ENCODE peak calls at places on chromosomes 3 and 15, in seven cellular contexts. One of them, this sample, is unnamed. For H3K9me3, the result is how much of the 10 kb centered on the place peaks cover.

GRCh38 chr15:73802336-73803105 is 49.4 kb upstream of the INSYN1 start:
- DNase-seq in heart right ventricle: peak
- DNase-seq in adrenal gland: no peak
- DNase-seq in GM12878: no peak
- DNase-seq in sigmoid colon: peak
- DNase-seq in CD8-positive, alpha-beta memory T cell: no peak
- DNase-seq in GM23248: no peak
- DNase-seq in this sample: no peak

GRCh38 chr15:80864666-80865065 is 85.5 kb downstream of the CEMIP start:
- DNase-seq in heart right ventricle: no peak
- DNase-seq in adrenal gland: no peak
- DNase-seq in GM12878: no peak
- DNase-seq in sigmoid colon: no peak
- DNase-seq in CD8-positive, alpha-beta memory T cell: no peak
- DNase-seq in GM23248: no peak
- DNase-seq in this sample: no peak

GRCh38 chr3:38168988-38169363 is 3.6 kb downstream of the OXSR1 start:
- DNase-seq in heart right ventricle: no peak
- DNase-seq in adrenal gland: no peak
- DNase-seq in GM12878: no peak
- DNase-seq in sigmoid colon: no peak
- DNase-seq in CD8-positive, alpha-beta memory T cell: no peak
- DNase-seq in GM23248: peak
- DNase-seq in this sample: no peak

GRCh38 chr3:166531730-166532129 is 694.5 kb upstream of the BCHE start:
- DNase-seq in heart right ventricle: no peak
- DNase-seq in adrenal gland: no peak
- DNase-seq in GM12878: no peak
- DNase-seq in sigmoid colon: no peak
- DNase-seq in CD8-positive, alpha-beta memory T cell: no peak
- DNase-seq in GM23248: no peak
- DNase-seq in this sample: no peak

GRCh38 chr3:10274601-10275000 is 18.1 kb downstream of the GHRL start:
- DNase-seq in heart right ventricle: no peak
- DNase-seq in adrenal gland: no peak
- DNase-seq in GM12878: no peak
- DNase-seq in sigmoid colon: no peak
- DNase-seq in CD8-positive, alpha-beta memory T cell: no peak
- DNase-seq in GM23248: no peak
- DNase-seq in this sample: no peak

GRCh38 chr3:45082139-45082538 is 56.0 kb downstream of the CLEC3B start:
- DNase-seq in heart right ventricle: no peak
- DNase-seq in adrenal gland: no peak
- DNase-seq in GM12878: no peak
- DNase-seq in sigmoid colon: no peak
- DNase-seq in CD8-positive, alpha-beta memory T cell: no peak
- DNase-seq in GM23248: peak
- DNase-seq in this sample: no peak

GRCh38 chr15:66864871-66865281 is 162.8 kb downstream of the SMAD6 start:
- DNase-seq in heart right ventricle: no peak
- DNase-seq in adrenal gland: no peak
- DNase-seq in GM12878: no peak
- DNase-seq in sigmoid colon: peak
- DNase-seq in CD8-positive, alpha-beta memory T cell: no peak
- DNase-seq in GM23248: no peak
- DNase-seq in this sample: no peak

GRCh38 chr3:48119495-48120193 is 68.6 kb downstream of the CDC25A start:
- DNase-seq in heart right ventricle: peak
- DNase-seq in adrenal gland: peak
- DNase-seq in GM12878: no peak
- DNase-seq in sigmoid colon: peak
- DNase-seq in CD8-positive, alpha-beta memory T cell: no peak
- DNase-seq in GM23248: peak
- DNase-seq in this sample: peak

GRCh38 chr15:52328680-52329079 is 33.1 kb upstream of the MYO5C start:
- DNase-seq in heart right ventricle: no peak
- DNase-seq in adrenal gland: no peak
- DNase-seq in GM12878: no peak
- DNase-seq in sigmoid colon: no peak
- DNase-seq in CD8-positive, alpha-beta memory T cell: no peak
- DNase-seq in GM23248: no peak
- DNase-seq in this sample: no peak

GRCh38 chr3:36405193-36405592 is 24.9 kb downstream of the STAC start:
- DNase-seq in heart right ventricle: no peak
- DNase-seq in adrenal gland: no peak
- DNase-seq in GM12878: no peak
- DNase-seq in sigmoid colon: no peak
- DNase-seq in CD8-positive, alpha-beta memory T cell: no peak
- DNase-seq in GM23248: peak
- DNase-seq in this sample: no peak

GRCh38 chr3:53134631-53135232 is 4.5 kb upstream of the RFT1 start:
- DNase-seq in heart right ventricle: peak
- DNase-seq in adrenal gland: peak
- DNase-seq in GM12878: no peak
- DNase-seq in sigmoid colon: peak
- DNase-seq in CD8-positive, alpha-beta memory T cell: peak
- DNase-seq in GM23248: peak
- DNase-seq in this sample: peak

GRCh38 chr15:88871313-88871712 is 24.0 kb downstream of the HAPLN3 start:
- DNase-seq in heart right ventricle: no peak
- DNase-seq in adrenal gland: no peak
- DNase-seq in GM12878: no peak
- DNase-seq in sigmoid colon: no peak
- DNase-seq in CD8-positive, alpha-beta memory T cell: no peak
- DNase-seq in GM23248: no peak
- DNase-seq in this sample: no peak

GRCh38 chr3:185932213-185932612 is 5.6 kb downstream of the TRA2B start:
- DNase-seq in heart right ventricle: no peak
- DNase-seq in adrenal gland: no peak
- DNase-seq in GM12878: no peak
- DNase-seq in sigmoid colon: no peak
- DNase-seq in CD8-positive, alpha-beta memory T cell: no peak
- DNase-seq in GM23248: peak
- DNase-seq in this sample: no peak

GRCh38 chr3:82363131-82363530 is 601.7 kb upstream of the GBE1 start:
- DNase-seq in heart right ventricle: no peak
- DNase-seq in adrenal gland: no peak
- DNase-seq in GM12878: no peak
- DNase-seq in sigmoid colon: no peak
- DNase-seq in CD8-positive, alpha-beta memory T cell: no peak
- DNase-seq in GM23248: no peak
- DNase-seq in this sample: no peak

GRCh38 chr3:144995856-144996255 is 1024.2 kb downstream of the DIPK2A start:
- DNase-seq in heart right ventricle: no peak
- DNase-seq in adrenal gland: no peak
- DNase-seq in GM12878: no peak
- DNase-seq in sigmoid colon: no peak
- DNase-seq in CD8-positive, alpha-beta memory T cell: no peak
- DNase-seq in GM23248: no peak
- DNase-seq in this sample: no peak

GRCh38 chr3:189914799-189915198 is 205.9 kb downstream of the P3H2 start:
- DNase-seq in heart right ventricle: no peak
- DNase-seq in adrenal gland: peak
- DNase-seq in GM12878: no peak
- DNase-seq in sigmoid colon: no peak
- DNase-seq in CD8-positive, alpha-beta memory T cell: no peak
- DNase-seq in GM23248: peak
- DNase-seq in this sample: no peak

DNA sequence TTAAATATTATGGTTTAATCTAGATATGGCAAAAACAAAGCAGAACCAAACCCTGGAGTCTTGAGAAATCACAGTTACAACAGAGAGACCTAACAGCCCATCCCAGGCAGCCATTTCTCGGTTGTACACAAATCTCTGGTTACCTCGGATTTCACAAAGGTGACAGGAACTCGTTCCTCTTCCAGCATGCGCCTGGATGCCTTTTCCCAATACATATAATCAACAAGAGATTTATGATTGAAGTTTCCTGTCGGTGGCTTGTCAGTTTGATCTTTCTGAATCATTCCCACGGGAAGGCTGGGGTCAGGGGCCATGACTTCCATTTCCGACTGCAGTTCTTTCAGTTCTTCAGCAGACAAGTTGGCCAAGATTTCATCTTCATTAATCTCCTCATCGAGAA is 445 bp downstream of the LMOD3 start:
- DNase-seq in heart right ventricle: peak
- DNase-seq in adrenal gland: no peak
- DNase-seq in GM12878: no peak
- DNase-seq in sigmoid colon: no peak
- DNase-seq in CD8-positive, alpha-beta memory T cell: no peak
- DNase-seq in GM23248: no peak
- DNase-seq in this sample: no peak
- H3K4me3 ChIP-seq in heart right ventricle: peak
- H3K4me3 ChIP-seq in adrenal gland: no peak
- H3K4me3 ChIP-seq in GM12878: no peak
- H3K4me3 ChIP-seq in sigmoid colon: no peak
- H3K4me3 ChIP-seq in CD8-positive, alpha-beta memory T cell: no peak
- H3K4me3 ChIP-seq in GM23248: no peak
- H3K4me3 ChIP-seq in this sample: no peak

DNA sequence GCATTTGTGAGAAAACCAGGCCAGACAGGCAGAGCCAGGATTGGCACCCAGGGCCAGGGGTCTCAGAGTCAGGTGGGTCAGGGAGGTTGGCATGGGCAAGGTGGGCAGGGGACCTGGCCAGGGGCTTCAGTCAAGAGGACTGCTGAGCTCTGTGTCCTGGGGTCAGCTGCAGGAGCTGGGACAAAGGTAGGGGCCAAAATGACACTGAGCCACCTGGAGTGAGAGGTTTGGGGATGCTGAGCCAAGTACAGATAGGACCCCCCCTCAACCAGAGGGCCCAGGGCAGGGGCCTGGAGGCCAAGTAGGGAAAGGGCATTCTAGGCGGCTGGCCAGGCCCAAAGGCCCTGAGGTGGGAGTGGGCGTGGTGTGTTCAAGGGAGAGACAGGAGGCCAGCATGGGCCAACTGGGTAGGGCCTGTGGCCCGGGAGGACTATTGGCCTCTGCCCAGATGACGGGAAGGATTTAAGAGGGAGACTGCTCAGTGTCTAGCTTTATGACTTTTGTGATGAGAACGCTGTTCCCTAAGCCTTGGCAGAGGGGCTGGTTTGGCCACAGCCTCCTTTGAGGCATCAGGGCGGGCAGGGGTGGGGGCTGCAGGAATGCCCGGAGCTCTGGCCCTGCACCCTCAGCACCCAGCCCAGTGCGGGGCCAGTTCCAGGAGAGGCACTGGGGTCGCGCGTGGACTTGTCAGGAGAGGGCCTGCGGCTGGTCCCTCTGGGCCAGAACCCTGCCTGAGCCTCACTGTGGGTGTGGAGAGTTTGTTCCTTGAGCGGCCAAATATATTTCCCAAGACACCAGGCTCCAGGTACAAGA is 3.1 kb downstream of the CFAP100 start:
- DNase-seq in heart right ventricle: no peak
- DNase-seq in adrenal gland: no peak
- DNase-seq in GM12878: no peak
- DNase-seq in sigmoid colon: peak
- DNase-seq in CD8-positive, alpha-beta memory T cell: no peak
- DNase-seq in GM23248: no peak
- DNase-seq in this sample: no peak
- H3K9me3 ChIP-seq in heart right ventricle: under half
- H3K9me3 ChIP-seq in adrenal gland: under half
- H3K9me3 ChIP-seq in GM12878: under half
- H3K9me3 ChIP-seq in sigmoid colon: under half
- H3K9me3 ChIP-seq in CD8-positive, alpha-beta memory T cell: under half
- H3K9me3 ChIP-seq in GM23248: under half
- H3K9me3 ChIP-seq in this sample: under half

GRCh38 chr3:137642831-137643230 is 121.3 kb upstream of the SOX14 start:
- DNase-seq in heart right ventricle: no peak
- DNase-seq in adrenal gland: peak
- DNase-seq in GM12878: no peak
- DNase-seq in sigmoid colon: no peak
- DNase-seq in CD8-positive, alpha-beta memory T cell: no peak
- DNase-seq in GM23248: peak
- DNase-seq in this sample: peak
- H3K4me3 ChIP-seq in heart right ventricle: no peak
- H3K4me3 ChIP-seq in adrenal gland: no peak
- H3K4me3 ChIP-seq in GM12878: no peak
- H3K4me3 ChIP-seq in sigmoid colon: no peak
- H3K4me3 ChIP-seq in CD8-positive, alpha-beta memory T cell: no peak
- H3K4me3 ChIP-seq in GM23248: no peak
- H3K4me3 ChIP-seq in this sample: no peak

GRCh38 chr3:198108756-198109155 is 148.7 kb downstream of the LMLN start:
- DNase-seq in heart right ventricle: no peak
- DNase-seq in adrenal gland: no peak
- DNase-seq in GM12878: no peak
- DNase-seq in sigmoid colon: no peak
- DNase-seq in CD8-positive, alpha-beta memory T cell: no peak
- DNase-seq in GM23248: no peak
- DNase-seq in this sample: no peak
- H3K9me3 ChIP-seq in heart right ventricle: under half
- H3K9me3 ChIP-seq in adrenal gland: under half
- H3K9me3 ChIP-seq in GM12878: under half
- H3K9me3 ChIP-seq in sigmoid colon: under half
- H3K9me3 ChIP-seq in CD8-positive, alpha-beta memory T cell: under half
- H3K9me3 ChIP-seq in GM23248: under half
- H3K9me3 ChIP-seq in this sample: under half

This sample was measured in body of pancreas.